ENCODE peak calls at places on chromosomes 13 and 19, in nine cellular contexts. W is AG10803, B is AG09319, S is cardiac fibroblast, G is B cell, O is mucosa of descending colon, J is nephron progenitor cell, F is fibroblast of lung, C is astrocyte of the spinal cord. P is an unnamed sample.

GRCh38 chr19:13262450-13262849 is 112.2 kb downstream of the IER2 start:
- DNase-seq in O (no peak), J (no peak), G (peak; percentile 67), C (peak; percentile 60), F (peak; percentile 36), W (peak; percentile 48), B (no peak), S (peak; percentile 70), P (no peak)

GRCh38 chr13:100269837-100270236 is 180.9 kb downstream of the PCCA start:
- DNase-seq in F (peak; percentile 61), O (peak; percentile 56), G (no peak), B (peak; percentile 37), W (peak; percentile 66), J (no peak), S (peak; percentile 89), C (peak; percentile 83), P (no peak)

GRCh38 chr13:40433577-40433976 is 232.9 kb downstream of the FOXO1 start:
- DNase-seq in F (no peak), J (no peak), W (no peak), B (no peak), O (peak; percentile 43), S (peak; percentile 19), G (no peak), C (no peak), P (no peak)

GRCh38 chr19:33208371-33208770 is 14.2 kb downstream of the LRP3 start:
- DNase-seq in F (no peak), W (no peak), J (no peak), G (no peak), O (no peak), B (no peak), S (no peak), C (no peak), P (no peak)

GRCh38 chr19:734716-735115 is 16.2 kb upstream of the MISP start:
- DNase-seq in W (no peak), B (no peak), C (no peak), F (no peak), J (no peak), G (no peak), O (no peak), S (no peak), P (no peak)

GRCh38 chr19:12494260-12494860 is 9.7 kb upstream of the ZNF709 start:
- DNase-seq in J (no peak), C (no peak), O (no peak), S (no peak), W (no peak), G (no peak), B (no peak), F (no peak), P (no peak)

GRCh38 chr19:46303702-46304397 is 7.0 kb downstream of the HIF3A start:
- DNase-seq in J (peak; percentile 95), O (peak; percentile 93), C (peak; percentile 53), W (no peak), S (peak; percentile 69), G (no peak), F (no peak), B (no peak), P (peak; percentile 82)

GRCh38 chr13:81442904-81443303 is 1102.0 kb upstream of the SPRY2 start:
- DNase-seq in C (no peak), G (no peak), O (no peak), W (no peak), J (no peak), F (no peak), B (no peak), S (no peak), P (no peak)

GRCh38 chr13:27043013-27043412 is 128.6 kb downstream of the USP12 start:
- DNase-seq in O (no peak), C (peak; percentile 96), W (peak; percentile 97), G (no peak), B (peak; percentile 94), S (peak; percentile 95), F (peak; percentile 97), J (no peak), P (no peak)
- TF ChIP-seq CTCF in O (no peak), C (no peak), W (no peak), G (no peak), B (no peak), S (no peak), F (no peak), J (no peak), P (no peak)

GRCh38 chr13:113245858-113246791 is 36.7 kb downstream of the CUL4A start:
- DNase-seq in J (peak; percentile 16), W (peak; percentile 3), O (no peak), S (peak; percentile 11), F (no peak), C (no peak), B (no peak), G (no peak), P (no peak)
- TF ChIP-seq CTCF in J (no peak), W (peak; percentile 38), O (no peak), S (peak; percentile 41), F (peak; percentile 9), C (peak; percentile 36), B (peak; percentile 33), G (no peak), P (peak; percentile 11)

GRCh38 chr19:19474950-19475781 is 40.2 kb downstream of the TSSK6 start:
- DNase-seq in C (no peak), F (no peak), O (no peak), B (no peak), S (no peak), W (no peak), G (no peak), J (no peak), P (no peak)

GRCh38 chr19:19480688-19481087 is 34.7 kb downstream of the TSSK6 start:
- DNase-seq in F (peak; percentile 44), W (no peak), G (no peak), O (no peak), C (peak; percentile 32), S (no peak), B (no peak), J (no peak), P (no peak)

GRCh38 chr19:19471682-19472081 is 43.7 kb downstream of the TSSK6 start:
- DNase-seq in J (no peak), O (no peak), G (no peak), W (no peak), S (no peak), B (no peak), C (no peak), F (no peak), P (no peak)

GRCh38 chr19:19477705-19478383 is 37.5 kb downstream of the TSSK6 start:
- DNase-seq in B (no peak), C (no peak), S (peak; percentile 16), W (no peak), J (no peak), G (no peak), O (peak; percentile 74), F (no peak), P (no peak)

DNA sequence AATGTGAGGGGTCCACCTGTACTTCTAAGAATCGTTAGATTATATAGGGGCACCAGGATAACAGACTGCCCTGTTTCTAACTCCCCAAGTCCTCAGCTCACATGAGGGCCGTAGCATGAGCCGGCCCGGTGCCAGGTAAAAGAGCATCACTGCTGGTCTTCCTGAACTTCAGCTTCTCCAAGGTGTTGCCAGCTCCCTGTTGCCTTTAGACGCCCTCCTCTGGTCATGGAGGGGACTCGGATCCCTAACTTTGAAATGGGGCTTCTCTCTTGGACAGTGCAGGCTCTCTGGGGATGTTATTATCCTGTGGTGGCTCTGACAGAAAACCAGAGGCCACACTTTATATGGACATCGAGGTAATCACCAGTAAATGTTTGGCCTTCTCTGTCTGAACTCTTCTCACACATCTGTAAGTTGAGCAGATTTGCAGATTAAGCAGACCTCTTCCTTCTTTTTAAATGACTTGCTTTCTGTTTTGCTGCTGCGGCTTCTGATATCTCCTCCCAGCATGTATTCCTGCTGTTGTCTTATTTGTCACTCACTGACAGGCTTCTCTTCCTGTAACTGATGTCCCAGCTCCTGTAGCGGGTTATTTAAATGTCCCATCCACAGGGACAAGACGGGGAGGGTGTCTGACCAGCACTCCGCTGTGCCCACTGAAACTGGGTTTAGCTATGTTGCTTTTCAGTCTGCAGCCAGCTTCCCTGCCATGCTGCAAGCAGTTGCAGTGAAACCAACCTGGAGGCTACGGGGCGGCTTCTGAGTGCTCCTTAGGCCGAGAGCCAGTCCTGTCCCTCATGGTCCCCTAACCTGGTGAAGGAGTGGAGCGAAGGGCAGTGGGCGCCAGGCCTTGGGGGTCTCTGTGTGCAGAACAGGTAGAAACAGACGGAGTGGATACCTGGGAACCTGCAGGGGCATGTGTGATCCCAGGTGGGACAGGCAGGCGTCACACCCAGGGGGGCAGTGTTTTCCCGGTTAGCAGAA is 39.2 kb downstream of the TSSK6 start:
- DNase-seq in B (no peak), J (no peak), F (no peak), W (no peak), S (peak; percentile 48), C (peak; percentile 35), G (no peak), O (no peak), P (no peak)
- TF ChIP-seq CTCF in B (peak; percentile 34), J (no peak), F (peak; percentile 48), W (peak; percentile 50), S (peak; percentile 49), C (peak; percentile 62), G (no peak), O (no peak), P (no peak)

GRCh38 chr19:55655648-55656040 is 809 bp downstream of the U2AF2 start:
- DNase-seq in G (no peak), C (no peak), W (no peak), F (no peak), S (no peak), O (no peak), J (no peak), B (no peak), P (no peak)

GRCh38 chr19:55656552-55656951 is 1.7 kb downstream of the U2AF2 start:
- DNase-seq in F (no peak), J (no peak), W (no peak), B (no peak), G (no peak), C (no peak), S (no peak), O (no peak), P (no peak)

GRCh38 chr19:55654323-55654832 is 457 bp upstream of the U2AF2 start:
- DNase-seq in B (peak; percentile 98), G (peak; percentile 83), C (peak; percentile 99), J (peak; percentile 100), F (peak; percentile 97), S (peak; percentile 100), W (peak; percentile 98), O (peak; percentile 99), P (peak; percentile 99)

GRCh38 chr19:55653651-55654322 is 1.0 kb upstream of the U2AF2 start:
- DNase-seq in G (peak; percentile 95), J (peak; percentile 98), C (peak; percentile 100), F (peak; percentile 97), B (peak; percentile 99), O (peak; percentile 98), W (peak; percentile 99), S (peak; percentile 99), P (peak; percentile 97)

DNA sequence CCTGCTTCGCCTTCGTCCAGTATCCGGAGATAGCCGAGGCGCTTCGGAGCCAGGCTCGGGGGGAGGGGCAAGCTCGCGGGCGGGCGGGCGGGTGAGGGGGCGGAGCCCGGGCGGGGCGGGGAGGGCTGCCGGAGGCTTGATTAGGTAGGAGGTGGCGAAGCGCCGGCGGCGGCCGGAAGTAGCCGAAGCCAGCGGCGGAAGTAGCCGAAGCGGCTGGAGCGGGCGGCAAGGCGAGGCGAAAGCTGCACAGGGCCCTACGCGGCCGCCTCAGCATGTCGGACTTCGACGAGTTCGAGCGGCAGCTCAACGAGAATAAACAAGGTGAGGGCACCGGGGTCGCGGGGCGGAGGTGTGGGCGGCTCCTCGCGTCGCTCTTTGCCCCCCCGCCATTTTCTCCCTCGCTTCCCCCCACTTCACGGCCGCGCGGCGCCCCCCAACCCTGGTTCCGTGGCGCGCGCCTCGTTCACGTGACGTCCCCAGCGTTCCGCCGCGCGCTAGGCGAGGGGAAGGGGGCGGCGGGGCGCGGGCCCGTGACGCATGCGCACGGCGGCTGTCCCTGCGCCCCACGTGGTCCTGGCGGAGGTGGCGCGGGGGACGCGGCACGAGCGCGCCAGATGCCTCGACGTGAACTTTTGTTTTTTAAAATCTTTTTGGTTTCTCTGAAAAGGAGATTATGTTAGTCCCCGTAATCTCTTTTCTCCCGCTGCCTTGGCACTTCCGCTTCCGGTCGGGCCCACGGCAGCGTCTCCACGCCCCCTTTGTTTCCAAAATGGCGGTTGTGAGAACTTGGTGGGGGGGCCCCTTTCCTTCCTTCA is at the start of gene U2AF2:
- DNase-seq in S (peak; percentile 95), O (peak; percentile 99), G (peak; percentile 94), W (peak; percentile 88), F (peak; percentile 81), J (peak; percentile 99), B (peak; percentile 80), C (peak; percentile 68), P (peak; percentile 98)
- TF ChIP-seq CTCF in S (no peak), O (no peak), G (no peak), W (no peak), F (no peak), J (no peak), B (no peak), C (no peak), P (no peak)

P was measured in glutamatergic neuron.